ENCODE peak calls at places on chromosomes 12 and 14, in seven cellular contexts. S is cardiac muscle cell, X is psoas muscle, P is small intestine, H is pancreas, R is OCI-LY7, I is spleen. U is an unnamed sample.
A peak's percentile ranks its signal among the peaks of the same experiment; 100 is the strongest.

GRCh38 chr12:82047480-82047879 is 288.3 kb upstream of the PPFIA2 start:
- DNase-seq in H (no peak), P (no peak), S (no peak), R (no peak), I (no peak), X (no peak), U (no peak)

GRCh38 chr12:78402366-78403134 is 462.0 kb upstream of the SYT1 start:
- DNase-seq in S (no peak), P (no peak), R (no peak), X (no peak), I (no peak), H (no peak), U (no peak)

GRCh38 chr12:666766-667308 is 3.6 kb upstream of the NINJ2 start:
- DNase-seq in H (no peak), X (no peak), I (no peak), S (no peak), R (no peak), P (no peak), U (no peak)

GRCh38 chr14:31275731-31276130 is 68.1 kb upstream of the HECTD1 start:
- DNase-seq in X (no peak), P (no peak), S (no peak), R (peak; percentile 47), H (no peak), I (no peak), U (no peak)

GRCh38 chr14:65044596-65044959 is 57.7 kb downstream of the MAX start:
- DNase-seq in H (peak; percentile 39), S (no peak), P (no peak), I (peak; percentile 85), R (no peak), X (no peak), U (peak; percentile 77)

GRCh38 chr12:124673881-124674617 is 106.6 kb upstream of the NCOR2 start:
- DNase-seq in X (no peak), H (no peak), S (no peak), P (no peak), I (no peak), R (no peak), U (no peak)

GRCh38 chr12:80702889-80703605 is 4.4 kb upstream of the MYF6 start:
- DNase-seq in I (no peak), H (no peak), X (no peak), R (peak; percentile 3), S (peak; percentile 12), P (no peak), U (no peak)

GRCh38 chr12:49121047-49121696 is 10.0 kb downstream of the TUBA1B start:
- DNase-seq in I (no peak), X (no peak), S (peak; percentile 65), P (peak; percentile 83), H (no peak), R (peak; percentile 26), U (no peak)

GRCh38 chr14:90275820-90276219 is 19.5 kb downstream of the PSMC1 start:
- DNase-seq in X (no peak), I (no peak), S (no peak), R (no peak), H (no peak), P (no peak), U (no peak)

GRCh38 chr12:108313609-108314331 is 25.3 kb downstream of the CMKLR1 start:
- DNase-seq in R (peak; percentile 7), P (peak; percentile 16), I (peak; percentile 80), X (peak; percentile 35), H (peak; percentile 37), S (peak; percentile 24), U (peak; percentile 70)

GRCh38 chr12:23911574-23911973 is 37.9 kb downstream of the SOX5 start:
- DNase-seq in R (no peak), I (no peak), P (no peak), S (no peak), H (no peak), X (no peak), U (no peak)

GRCh38 chr12:14384783-14385638 is 19.5 kb downstream of the ATF7IP start:
- DNase-seq in I (no peak), S (peak; percentile 70), X (no peak), P (peak; percentile 78), R (peak; percentile 98), H (peak; percentile 62), U (no peak)

GRCh38 chr12:131773582-131774221 is 54.5 kb upstream of the MMP17 start:
- DNase-seq in I (peak; percentile 90), R (peak; percentile 86), S (no peak), H (no peak), P (no peak), X (no peak), U (no peak)

GRCh38 chr12:132084681-132085635 is 59.2 kb downstream of the DDX51 start:
- DNase-seq in P (peak; percentile 76), R (peak; percentile 47), I (peak; percentile 90), X (peak; percentile 74), H (peak; percentile 50), S (peak; percentile 85), U (peak; percentile 89)

GRCh38 chr14:101116065-101116464 is 212.5 kb upstream of the RTL1 start:
- DNase-seq in S (no peak), P (no peak), H (no peak), R (no peak), X (no peak), I (no peak), U (no peak)

GRCh38 chr12:6038160-6038559 is 86.3 kb downstream of the VWF start:
- DNase-seq in H (no peak), S (peak; percentile 85), P (peak; percentile 79), R (peak; percentile 63), I (no peak), X (no peak), U (no peak)

GRCh38 chr14:64110832-64111231 is 183.3 kb downstream of the ESR2 start:
- DNase-seq in P (no peak), S (no peak), H (no peak), R (no peak), I (no peak), X (no peak), U (no peak)

GRCh38 chr12:124466200-124467128 is 100.9 kb downstream of the NCOR2 start:
- DNase-seq in H (no peak), I (peak; percentile 97), R (peak; percentile 89), S (no peak), P (peak; percentile 52), X (peak; percentile 75), U (no peak)

GRCh38 chr12:76144253-76144564 is 59.7 kb upstream of the NAP1L1 start:
- DNase-seq in I (no peak), P (no peak), S (peak; percentile 76), R (no peak), H (no peak), X (no peak), U (no peak)

DNA sequence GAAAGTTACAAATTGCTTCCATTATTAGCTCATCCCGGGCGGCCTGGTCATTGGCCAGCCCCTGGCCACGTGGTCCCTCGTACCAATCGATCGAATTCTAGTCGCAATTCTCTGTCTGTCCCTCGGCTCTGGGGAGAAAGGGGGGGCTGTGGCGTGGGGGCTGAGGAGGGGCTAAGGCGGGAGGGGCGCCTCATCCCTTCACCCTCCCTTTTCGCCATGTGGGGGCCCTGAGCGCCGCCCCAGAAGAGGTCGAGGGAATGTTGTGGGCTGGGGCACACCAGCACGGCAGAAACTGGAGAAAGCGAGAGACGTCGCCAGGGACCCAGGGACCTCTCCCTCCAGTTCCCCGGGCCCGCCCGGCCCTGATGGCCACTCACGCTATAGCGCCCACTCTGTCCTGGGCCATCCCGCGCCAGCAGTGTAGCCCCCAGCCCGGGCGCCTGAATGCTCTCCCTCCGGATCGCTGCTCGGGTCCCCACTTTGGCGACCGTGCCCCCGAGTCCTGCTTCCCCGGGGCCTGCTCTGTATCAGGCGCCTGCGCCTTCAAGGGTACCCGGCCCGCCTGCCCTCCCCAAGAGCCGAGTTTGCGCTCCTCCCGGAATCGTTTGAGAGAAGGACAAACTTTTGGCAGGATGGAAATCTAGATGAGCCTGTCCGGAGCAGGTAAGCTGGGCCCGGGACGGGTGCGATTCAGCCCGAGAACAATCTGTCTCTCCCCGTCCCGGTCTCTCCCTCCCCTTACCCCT is 62.7 kb downstream of the SMUG1 start:
- DNase-seq in P (no peak), H (peak; percentile 26), S (no peak), X (peak; percentile 55), I (peak; percentile 67), R (no peak), U (no peak)
- H3K27ac ChIP-seq in P (peak overlapping the region; percentile 75), H (peak overlapping the region; percentile 19), S (no peak overlapping the region), X (peak overlapping the region; percentile 34), I (peak overlapping the region; percentile 54), R (no peak overlapping the region), U (peak overlapping the region; percentile 42)

DNA sequence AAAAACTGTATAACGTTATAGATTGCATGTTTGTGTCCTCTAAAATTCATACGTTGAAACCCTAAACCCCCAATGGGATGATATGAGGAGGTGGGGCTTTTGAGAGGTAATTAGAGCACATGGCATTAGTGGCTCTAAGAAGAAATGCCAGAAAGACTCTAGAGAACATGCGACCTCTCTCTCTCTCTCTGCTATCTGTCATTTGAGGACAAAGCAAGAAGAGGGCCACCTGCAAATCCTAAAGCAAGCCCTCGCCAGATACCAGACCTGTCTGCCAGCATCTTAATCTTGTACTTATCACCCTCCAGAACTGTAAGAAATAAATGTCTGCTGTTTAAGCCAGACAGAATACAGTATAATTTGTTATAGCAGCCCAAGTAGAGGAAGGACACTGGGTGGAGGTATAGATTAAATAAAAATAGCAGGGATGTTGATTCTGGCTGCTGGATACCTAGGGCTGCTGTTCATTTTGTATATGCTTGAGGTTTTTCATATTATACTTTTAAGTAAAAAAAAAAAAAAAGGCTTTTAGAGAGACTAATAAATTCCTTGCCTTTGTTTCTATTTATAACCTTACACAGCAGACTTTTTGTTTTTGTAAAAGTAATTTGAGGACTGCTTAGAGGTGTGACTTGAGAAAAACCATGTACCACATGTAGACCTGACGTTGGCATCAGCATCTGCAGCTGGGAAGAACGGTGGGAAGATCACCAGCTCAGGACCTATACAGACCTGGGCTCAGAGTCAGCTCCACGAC is 26.9 kb downstream of the MOK start:
- DNase-seq in X (no peak), R (no peak), I (no peak), H (no peak), P (no peak), S (peak; percentile 33), U (no peak)
- H3K4me1 ChIP-seq in X (peaks cover 9% of the 10 kb centered on the region), R (no peaks in the 10 kb centered on the region), I (no peaks in the 10 kb centered on the region), H (no peaks in the 10 kb centered on the region), P (no peaks in the 10 kb centered on the region), S (peaks cover 14% of the 10 kb centered on the region), U (no peaks in the 10 kb centered on the region)

DNA sequence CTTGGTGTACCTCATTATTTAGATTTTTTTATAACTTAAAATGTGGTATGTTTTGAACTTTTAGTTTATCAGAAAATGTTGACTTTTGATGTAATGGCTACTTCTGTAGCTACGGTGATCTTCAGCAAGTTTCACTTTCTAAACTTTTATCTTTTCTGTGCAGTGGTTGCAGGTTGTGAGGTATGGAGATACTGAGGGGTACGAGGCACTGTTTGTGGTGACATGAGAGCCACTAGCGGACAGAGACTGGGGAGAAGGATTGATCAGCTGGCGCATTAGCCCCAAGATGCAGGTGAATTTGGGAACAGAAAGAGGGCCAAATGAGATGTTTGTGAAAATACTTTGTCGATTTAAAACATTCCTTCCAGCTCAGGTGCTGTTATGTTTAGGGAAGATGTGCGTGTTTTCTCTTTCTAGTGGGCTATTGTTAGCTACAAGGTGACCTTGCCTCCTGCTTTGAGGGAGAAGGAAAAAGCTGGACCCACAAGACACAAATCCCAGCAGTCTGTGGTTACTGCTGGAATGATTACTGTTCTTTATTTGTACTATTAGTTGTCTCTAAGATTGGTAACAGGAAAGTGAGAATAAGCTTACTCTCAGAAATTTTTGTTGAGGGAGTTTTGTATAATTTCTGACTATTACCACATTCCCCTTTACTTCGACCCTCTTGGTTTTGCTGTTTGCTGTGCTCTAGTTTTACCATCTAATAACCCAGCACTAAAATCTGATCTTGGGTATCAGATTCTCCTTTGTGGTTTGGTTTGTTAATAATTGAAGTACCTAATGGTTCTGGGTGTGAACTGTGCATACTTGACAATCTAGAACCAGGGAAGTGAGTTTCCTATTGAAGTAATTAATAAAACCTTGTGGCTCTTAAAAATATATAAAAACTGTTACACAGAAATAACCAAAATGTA is 61.7 kb downstream of the FBXO34 start:
- DNase-seq in R (no peak), P (peak; percentile 44), S (no peak), I (no peak), H (no peak), X (no peak), U (no peak)
- H3K4me3 ChIP-seq in R (peak overlapping the region; percentile 29), P (no peak overlapping the region), S (no peak overlapping the region), I (no peak overlapping the region), H (no peak overlapping the region), X (no peak overlapping the region), U (no peak overlapping the region)

GRCh38 chr14:73723799-73724621 is 9.8 kb upstream of the PNMA1 start:
- DNase-seq in R (no peak), X (peak; percentile 89), I (no peak), H (no peak), S (no peak), P (no peak), U (peak; percentile 80)
- H3K27ac ChIP-seq in R (no peak overlapping the region), X (peak overlapping the region; percentile 92), I (peak overlapping the region; percentile 82), H (peak overlapping the region; percentile 36), S (no peak overlapping the region), P (peak overlapping the region; percentile 85), U (peak overlapping the region; percentile 75)

U was measured in upper lobe of right lung.